ENCODE peak calls at places on chromosomes 3 and 15, in seven cellular contexts. N is stimulated activated CD8-positive, alpha-beta memory T cell treated with anti-CD3 and anti-CD28 coated beads, Interleukin-2, amount 100 ng/mL, for 1 hour; A is iPS DF 6.9; E is activated T-helper 1 cell treated with anti-CD3 and anti-CD28 coated beads, Interleukin-2, amount 50 U/mL, for 16 hours; C is GM12865; B is fibroblast of lung; W is fibroblast of pulmonary artery. L is an unnamed sample.

GRCh38 chr15:68313501-68314390 is 36.2 kb downstream of the FEM1B start:
- DNase-seq in B (no peak), A (no peak), W (no peak), C (no peak), E (no peak), N (no peak), L (no peak)

GRCh38 chr3:52685705-52686691 is at the start of the genes GNL3 and PBRM1:
- DNase-seq in W (peak), N (peak), B (peak), C (peak), E (peak), A (peak), L (peak)

GRCh38 chr3:96478496-96478895 is 335.9 kb upstream of the EPHA6 start:
- DNase-seq in C (no peak), A (no peak), E (no peak), W (no peak), N (no peak), B (peak), L (no peak)

GRCh38 chr3:16177962-16178627 is 3.6 kb downstream of the GALNT15 start:
- DNase-seq in B (peak), N (no peak), W (peak), A (peak), C (peak), E (peak), L (peak)

GRCh38 chr3:119681279-119681678 is 4.1 kb upstream of the COX17 start:
- DNase-seq in W (peak), B (peak), N (no peak), A (no peak), E (no peak), C (peak), L (no peak)

GRCh38 chr15:62052714-62053113 is 7.5 kb downstream of the VPS13C start:
- DNase-seq in N (no peak), E (no peak), C (no peak), W (no peak), A (no peak), B (no peak), L (no peak)

GRCh38 chr15:59026207-59026606 is 38.7 kb downstream of the RNF111 start:
- DNase-seq in C (no peak), W (no peak), N (no peak), B (no peak), E (no peak), A (no peak), L (no peak)

GRCh38 chr15:80948651-80949292 is 40.8 kb downstream of the MESD start:
- DNase-seq in E (no peak), A (no peak), B (no peak), W (no peak), N (no peak), C (no peak), L (no peak)

L was measured in central memory CD8-positive, alpha-beta T cell.